ENCODE peak calls at places on chromosomes 12 and 14, in ten cellular contexts. One of them, this sample, is unnamed.

GRCh38 chr12:53097564-53098353 is at the start of gene IGFBP6:
- DNase-seq in endothelial cell of umbilical vein: peak
- DNase-seq in pancreas: peak
- DNase-seq in tibial nerve: peak
- DNase-seq in mucosa of descending colon: peak
- DNase-seq in H1: peak
- DNase-seq in psoas muscle: peak
- DNase-seq in fibroblast of pulmonary artery: peak
- DNase-seq in HepG2: no peak
- DNase-seq in fibroblast of lung: peak
- DNase-seq in this sample: peak

GRCh38 chr12:120573560-120573959 is 7.6 kb downstream of the POP5 start:
- DNase-seq in endothelial cell of umbilical vein: no peak
- DNase-seq in pancreas: no peak
- DNase-seq in tibial nerve: no peak
- DNase-seq in mucosa of descending colon: no peak
- DNase-seq in H1: no peak
- DNase-seq in psoas muscle: no peak
- DNase-seq in fibroblast of pulmonary artery: no peak
- DNase-seq in HepG2: no peak
- DNase-seq in fibroblast of lung: no peak
- DNase-seq in this sample: no peak

GRCh38 chr12:4858385-4858784 is 51.3 kb upstream of the KCNA1 start:
- DNase-seq in endothelial cell of umbilical vein: peak
- DNase-seq in pancreas: no peak
- DNase-seq in tibial nerve: no peak
- DNase-seq in mucosa of descending colon: peak
- DNase-seq in H1: peak
- DNase-seq in psoas muscle: no peak
- DNase-seq in fibroblast of pulmonary artery: no peak
- DNase-seq in HepG2: peak
- DNase-seq in fibroblast of lung: no peak
- DNase-seq in this sample: no peak

GRCh38 chr12:6271281-6271680 is 39.2 kb upstream of the PLEKHG6 start:
- DNase-seq in endothelial cell of umbilical vein: no peak
- DNase-seq in pancreas: no peak
- DNase-seq in tibial nerve: no peak
- DNase-seq in mucosa of descending colon: no peak
- DNase-seq in H1: no peak
- DNase-seq in psoas muscle: no peak
- DNase-seq in fibroblast of pulmonary artery: no peak
- DNase-seq in HepG2: no peak
- DNase-seq in fibroblast of lung: no peak
- DNase-seq in this sample: no peak

GRCh38 chr12:108518716-108519496 is 3.8 kb downstream of the FICD start:
- DNase-seq in endothelial cell of umbilical vein: no peak
- DNase-seq in pancreas: no peak
- DNase-seq in tibial nerve: no peak
- DNase-seq in mucosa of descending colon: no peak
- DNase-seq in H1: no peak
- DNase-seq in psoas muscle: no peak
- DNase-seq in fibroblast of pulmonary artery: no peak
- DNase-seq in HepG2: no peak
- DNase-seq in fibroblast of lung: no peak
- DNase-seq in this sample: no peak

GRCh38 chr12:82910246-82910893 is 223.7 kb downstream of the TMTC2 start:
- DNase-seq in endothelial cell of umbilical vein: no peak
- DNase-seq in pancreas: no peak
- DNase-seq in tibial nerve: no peak
- DNase-seq in mucosa of descending colon: no peak
- DNase-seq in H1: peak
- DNase-seq in psoas muscle: no peak
- DNase-seq in fibroblast of pulmonary artery: no peak
- DNase-seq in HepG2: no peak
- DNase-seq in fibroblast of lung: no peak
- DNase-seq in this sample: no peak

GRCh38 chr12:44157359-44157758 is 321.5 kb downstream of the TMEM117 start:
- DNase-seq in endothelial cell of umbilical vein: no peak
- DNase-seq in pancreas: no peak
- DNase-seq in tibial nerve: no peak
- DNase-seq in mucosa of descending colon: no peak
- DNase-seq in H1: no peak
- DNase-seq in psoas muscle: no peak
- DNase-seq in fibroblast of pulmonary artery: no peak
- DNase-seq in HepG2: no peak
- DNase-seq in fibroblast of lung: no peak
- DNase-seq in this sample: no peak

GRCh38 chr12:75550401-75550851 is 39.0 kb upstream of the KRR1 start:
- DNase-seq in endothelial cell of umbilical vein: peak
- DNase-seq in pancreas: no peak
- DNase-seq in tibial nerve: no peak
- DNase-seq in mucosa of descending colon: peak
- DNase-seq in H1: no peak
- DNase-seq in psoas muscle: no peak
- DNase-seq in fibroblast of pulmonary artery: peak
- DNase-seq in HepG2: no peak
- DNase-seq in fibroblast of lung: peak
- DNase-seq in this sample: no peak

GRCh38 chr14:67815573-67816235 is 686 bp downstream of the ZFYVE26 start:
- DNase-seq in endothelial cell of umbilical vein: peak
- DNase-seq in pancreas: no peak
- DNase-seq in tibial nerve: no peak
- DNase-seq in mucosa of descending colon: no peak
- DNase-seq in H1: no peak
- DNase-seq in psoas muscle: no peak
- DNase-seq in fibroblast of pulmonary artery: peak
- DNase-seq in HepG2: no peak
- DNase-seq in fibroblast of lung: peak
- DNase-seq in this sample: peak

GRCh38 chr14:105411017-105411941 is 8.3 kb upstream of the MTA1 start:
- DNase-seq in endothelial cell of umbilical vein: peak
- DNase-seq in pancreas: no peak
- DNase-seq in tibial nerve: no peak
- DNase-seq in mucosa of descending colon: no peak
- DNase-seq in H1: peak
- DNase-seq in psoas muscle: no peak
- DNase-seq in fibroblast of pulmonary artery: peak
- DNase-seq in HepG2: no peak
- DNase-seq in fibroblast of lung: peak
- DNase-seq in this sample: peak
- H3K4me3 ChIP-seq in endothelial cell of umbilical vein: no peak
- H3K4me3 ChIP-seq in pancreas: peak
- H3K4me3 ChIP-seq in tibial nerve: peak
- H3K4me3 ChIP-seq in mucosa of descending colon: no peak
- H3K4me3 ChIP-seq in H1: peak
- H3K4me3 ChIP-seq in psoas muscle: peak
- H3K4me3 ChIP-seq in fibroblast of pulmonary artery: peak
- H3K4me3 ChIP-seq in HepG2: peak
- H3K4me3 ChIP-seq in fibroblast of lung: peak
- H3K4me3 ChIP-seq in this sample: peak

DNA sequence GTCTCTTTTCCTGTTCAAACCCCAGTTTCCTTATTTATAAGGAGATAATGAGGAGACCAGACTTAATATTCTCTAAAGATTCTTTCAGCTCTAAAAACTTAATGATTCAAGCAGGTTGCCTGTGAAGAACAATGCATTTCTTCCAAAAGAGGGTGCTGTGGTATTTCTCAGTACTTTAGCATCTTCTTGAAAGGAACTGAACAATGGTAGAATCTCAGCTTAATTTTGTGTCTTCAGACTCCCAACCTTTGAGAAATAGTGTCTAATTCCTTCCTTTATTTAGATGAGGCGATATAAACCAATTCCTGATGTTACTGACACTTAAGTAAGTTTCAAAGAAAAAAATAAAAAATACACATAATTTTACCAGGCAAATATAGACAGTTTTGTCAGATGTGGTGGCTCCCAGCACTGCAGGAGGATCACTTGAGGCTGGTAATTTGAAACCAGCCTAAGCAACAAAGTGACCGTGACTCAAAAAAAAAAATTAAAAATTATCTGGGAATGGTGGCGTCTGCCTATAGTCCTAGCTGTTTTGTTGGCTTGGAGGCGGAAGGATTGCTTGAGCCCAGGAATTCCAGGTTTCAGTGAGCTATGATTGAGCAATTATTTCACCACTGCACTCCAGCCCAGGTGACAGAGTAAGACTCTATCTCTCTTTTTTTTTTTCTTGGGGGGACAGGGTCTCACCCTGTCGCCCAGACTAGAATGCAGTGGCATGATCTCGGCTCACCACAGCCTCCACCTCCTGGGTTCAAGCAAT is 76.9 kb upstream of the PSMA6 start:
- DNase-seq in endothelial cell of umbilical vein: peak
- DNase-seq in pancreas: no peak
- DNase-seq in tibial nerve: no peak
- DNase-seq in mucosa of descending colon: peak
- DNase-seq in H1: no peak
- DNase-seq in psoas muscle: no peak
- DNase-seq in fibroblast of pulmonary artery: peak
- DNase-seq in HepG2: peak
- DNase-seq in fibroblast of lung: peak
- DNase-seq in this sample: peak
- TF ChIP-seq CTCF in endothelial cell of umbilical vein: no peak
- TF ChIP-seq CTCF in pancreas: no peak
- TF ChIP-seq CTCF in tibial nerve: peak
- TF ChIP-seq CTCF in mucosa of descending colon: peak
- TF ChIP-seq CTCF in H1: peak
- TF ChIP-seq CTCF in psoas muscle: peak
- TF ChIP-seq CTCF in fibroblast of pulmonary artery: peak
- TF ChIP-seq CTCF in HepG2: peak
- TF ChIP-seq CTCF in fibroblast of lung: peak
- TF ChIP-seq CTCF in this sample: peak

DNA sequence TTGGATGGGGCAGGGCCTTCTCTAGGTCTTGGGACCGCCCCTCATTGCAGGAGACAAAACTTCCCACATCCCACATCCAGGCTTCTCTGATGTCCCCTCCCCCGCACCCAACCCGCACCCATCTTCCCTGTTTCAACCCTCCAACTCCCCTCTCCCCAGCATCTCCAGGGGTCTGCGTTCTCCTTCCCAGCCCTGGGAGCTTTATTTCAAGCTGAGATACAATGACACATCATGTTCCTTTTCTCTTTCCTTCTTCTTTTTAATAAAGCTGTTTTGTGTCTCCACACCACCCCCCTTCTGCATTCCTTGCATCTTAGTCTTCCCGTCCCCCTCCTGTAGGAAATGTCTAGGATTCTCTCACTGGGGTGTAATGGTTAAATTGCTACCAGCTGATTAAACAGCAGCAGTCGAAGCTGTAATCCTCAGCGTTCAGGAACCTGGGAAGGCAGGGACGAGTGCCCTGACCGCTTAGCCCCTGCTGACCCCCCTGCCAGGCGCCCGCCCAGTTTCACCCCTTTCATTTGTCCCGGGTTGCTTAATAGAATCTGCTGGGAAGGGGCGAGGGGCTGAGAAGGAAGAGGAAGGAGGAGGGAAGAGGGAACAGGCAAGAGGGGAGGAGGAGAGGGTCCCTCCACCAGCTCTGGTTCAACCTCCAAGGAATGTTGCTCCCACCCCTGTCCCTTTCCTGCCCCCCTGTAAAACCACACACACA is 104.4 kb upstream of the MED13L start:
- DNase-seq in endothelial cell of umbilical vein: peak
- DNase-seq in pancreas: no peak
- DNase-seq in tibial nerve: no peak
- DNase-seq in mucosa of descending colon: no peak
- DNase-seq in H1: peak
- DNase-seq in psoas muscle: no peak
- DNase-seq in fibroblast of pulmonary artery: peak
- DNase-seq in HepG2: no peak
- DNase-seq in fibroblast of lung: peak
- DNase-seq in this sample: peak
- H3K4me3 ChIP-seq in endothelial cell of umbilical vein: no peak
- H3K4me3 ChIP-seq in pancreas: no peak
- H3K4me3 ChIP-seq in tibial nerve: peak
- H3K4me3 ChIP-seq in mucosa of descending colon: no peak
- H3K4me3 ChIP-seq in H1: peak
- H3K4me3 ChIP-seq in psoas muscle: no peak
- H3K4me3 ChIP-seq in fibroblast of pulmonary artery: peak
- H3K4me3 ChIP-seq in HepG2: no peak
- H3K4me3 ChIP-seq in fibroblast of lung: peak
- H3K4me3 ChIP-seq in this sample: no peak

DNA sequence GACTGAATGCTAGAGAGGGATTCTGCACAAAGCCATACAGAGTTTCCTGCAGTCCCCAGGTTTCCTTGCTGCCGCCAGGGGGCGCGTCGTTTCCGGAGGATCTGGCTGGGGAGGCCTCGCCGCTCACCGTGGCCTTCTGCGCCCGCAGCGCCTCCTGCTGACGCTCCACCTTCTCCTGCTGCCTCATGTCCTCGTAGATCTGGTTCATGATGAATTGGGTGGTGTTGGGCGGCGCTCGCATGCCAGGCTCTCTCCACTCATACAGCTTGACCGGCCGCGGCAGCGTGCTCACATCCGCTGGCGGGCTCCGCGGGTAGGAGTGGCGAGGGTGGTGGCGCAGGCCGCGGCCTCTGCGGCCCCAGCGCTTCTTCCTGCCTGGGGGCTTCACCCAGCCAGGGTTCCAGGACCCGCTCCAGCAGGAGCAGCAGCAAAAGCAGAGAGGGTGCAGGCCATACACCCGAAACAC is 987 bp downstream of the CCER1 start:
- DNase-seq in endothelial cell of umbilical vein: no peak
- DNase-seq in pancreas: no peak
- DNase-seq in tibial nerve: no peak
- DNase-seq in mucosa of descending colon: no peak
- DNase-seq in H1: peak
- DNase-seq in psoas muscle: peak
- DNase-seq in fibroblast of pulmonary artery: no peak
- DNase-seq in HepG2: peak
- DNase-seq in fibroblast of lung: no peak
- DNase-seq in this sample: no peak
- TF ChIP-seq CTCF in endothelial cell of umbilical vein: no peak
- TF ChIP-seq CTCF in pancreas: no peak
- TF ChIP-seq CTCF in tibial nerve: no peak
- TF ChIP-seq CTCF in mucosa of descending colon: no peak
- TF ChIP-seq CTCF in H1: peak
- TF ChIP-seq CTCF in psoas muscle: no peak
- TF ChIP-seq CTCF in fibroblast of pulmonary artery: peak
- TF ChIP-seq CTCF in HepG2: peak
- TF ChIP-seq CTCF in fibroblast of lung: peak
- TF ChIP-seq CTCF in this sample: peak